ENCODE peak calls at places on chromosomes 12 and 14, in eight cellular contexts. T is aorta, J is NB4, P is heart right ventricle, F is upper lobe of right lung, N is esophagus muscularis mucosa, I is fibroblast of the aortic adventitia, A is foreskin fibroblast. S is an unnamed sample.

GRCh38 chr14:87877877-87878276 is 115.1 kb downstream of the GALC start:
- DNase-seq in F (no peak), A (no peak), N (no peak), T (no peak), I (no peak), P (no peak), J (no peak), S (no peak)

GRCh38 chr12:60529261-60529660 is 933.4 kb downstream of the SLC16A7 start:
- DNase-seq in J (no peak), T (no peak), F (no peak), A (no peak), I (no peak), N (peak), P (no peak), S (no peak)

GRCh38 chr14:35044939-35045797 is 904 bp upstream of the FAM177A1 start:
- DNase-seq in N (no peak), T (no peak), A (no peak), F (no peak), J (no peak), P (no peak), I (peak), S (no peak)

GRCh38 chr12:7219599-7220243 is 30.2 kb downstream of the PEX5 start:
- DNase-seq in P (peak), J (peak), I (peak), T (peak), A (peak), N (peak), F (no peak), S (peak)

GRCh38 chr12:92921877-92922276 is 7.2 kb downstream of the EEA1 start:
- DNase-seq in T (no peak), N (no peak), I (no peak), F (no peak), A (no peak), J (no peak), P (no peak), S (no peak)

GRCh38 chr12:15596174-15596573 is 193.0 kb downstream of the EPS8 start:
- DNase-seq in F (no peak), P (no peak), A (no peak), J (no peak), T (no peak), N (no peak), I (no peak), S (no peak)

GRCh38 chr12:57181561-57182155 is 34.2 kb upstream of the LRP1-AS start:
- DNase-seq in T (no peak), N (no peak), P (no peak), A (peak), F (no peak), I (peak), J (no peak), S (no peak)

GRCh38 chr14:29453045-29453444 is 474.6 kb downstream of the PRKD1 start:
- DNase-seq in J (no peak), A (no peak), T (no peak), F (no peak), N (no peak), P (no peak), I (no peak), S (no peak)

GRCh38 chr12:25558566-25558965 is 5.5 kb upstream of the LMNTD1 start:
- DNase-seq in N (no peak), I (no peak), T (no peak), J (no peak), P (no peak), F (no peak), A (peak), S (no peak)

GRCh38 chr12:16369156-16369555 is 21.7 kb downstream of the MGST1 start:
- DNase-seq in F (no peak), T (no peak), I (no peak), P (no peak), J (no peak), N (no peak), A (peak), S (no peak)

GRCh38 chr12:128387811-128388422 is 120.9 kb downstream of the TMEM132C start:
- DNase-seq in T (no peak), F (peak), J (peak), N (no peak), A (no peak), P (peak), I (no peak), S (no peak)

GRCh38 chr14:105914738-105915385 is 388.5 kb downstream of the TMEM121 start:
- DNase-seq in I (no peak), P (peak), J (no peak), F (peak), A (no peak), N (no peak), T (peak), S (no peak)

GRCh38 chr14:103448097-103448496 is 62.9 kb downstream of the MARK3 start:
- DNase-seq in A (no peak), P (no peak), N (no peak), T (no peak), J (no peak), F (no peak), I (no peak), S (no peak)

GRCh38 chr12:26056335-26056734 is 68.5 kb downstream of the BHLHE41 start:
- DNase-seq in F (no peak), J (no peak), P (no peak), T (no peak), A (peak), I (peak), N (no peak), S (no peak)

GRCh38 chr14:68195126-68195525 is 375.5 kb downstream of the RAD51B start:
- DNase-seq in A (no peak), P (no peak), I (no peak), J (no peak), N (no peak), T (no peak), F (no peak), S (no peak)

GRCh38 chr14:36105401-36105800 is 71.1 kb downstream of the PTCSC3 start:
- DNase-seq in F (no peak), I (no peak), A (no peak), J (peak), N (no peak), P (no peak), T (no peak), S (no peak)

GRCh38 chr12:95611676-95612309 is 60.5 kb upstream of the USP44 start:
- DNase-seq in J (no peak), I (no peak), T (no peak), N (peak), F (no peak), A (peak), P (no peak), S (no peak)

DNA sequence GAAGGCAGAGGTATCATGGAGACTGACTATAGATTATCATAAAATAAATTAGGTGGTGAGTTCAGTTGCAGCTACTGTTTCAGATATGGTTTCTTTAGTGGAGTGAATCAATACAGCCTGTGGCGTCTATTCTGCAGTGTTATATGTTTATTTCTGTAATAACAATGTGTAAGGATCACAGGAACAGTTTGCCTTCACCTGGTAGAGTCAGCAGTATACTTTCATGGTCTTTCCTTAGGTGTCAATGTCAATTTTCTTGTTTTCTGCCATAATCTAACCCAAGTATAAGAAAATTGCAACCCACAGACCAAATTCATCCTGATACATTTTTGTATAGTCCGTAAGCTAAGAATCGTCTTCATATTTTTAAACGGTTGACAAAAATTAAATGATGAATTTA is 140.4 kb upstream of the ATF7IP start:
- DNase-seq in F (no peak), P (no peak), N (no peak), T (no peak), A (no peak), I (no peak), J (no peak), S (no peak)
- H3K4me3 ChIP-seq in F (no peak), P (no peak), N (no peak), T (no peak), A (no peak), I (no peak), J (no peak), S (no peak)

GRCh38 chr12:6085841-6086240 is 38.6 kb downstream of the VWF start:
- DNase-seq in F (no peak), T (no peak), A (no peak), I (no peak), N (no peak), P (no peak), J (no peak), S (no peak)

GRCh38 chr12:6086316-6086715 is 38.2 kb downstream of the VWF start:
- DNase-seq in N (no peak), F (no peak), J (no peak), P (no peak), T (no peak), A (no peak), I (no peak), S (no peak)

GRCh38 chr12:6084261-6084968 is 40.1 kb downstream of the VWF start:
- DNase-seq in I (peak), A (peak), T (no peak), N (no peak), J (no peak), P (no peak), F (no peak), S (no peak)

GRCh38 chr12:6083606-6084005 is 40.9 kb downstream of the VWF start:
- DNase-seq in P (no peak), T (no peak), F (no peak), N (no peak), A (peak), J (peak), I (no peak), S (no peak)

GRCh38 chr12:6084969-6085450 is 39.5 kb downstream of the VWF start:
- DNase-seq in F (no peak), N (no peak), I (no peak), P (no peak), T (no peak), A (no peak), J (no peak), S (no peak)
- H3K4me3 ChIP-seq in F (no peak), N (no peak), I (no peak), P (no peak), T (no peak), A (no peak), J (no peak), S (no peak)

GRCh38 chr14:21524575-21525518 is 1.3 kb downstream of the SALL2 start:
- DNase-seq in P (no peak), I (no peak), J (no peak), A (no peak), F (no peak), T (no peak), N (no peak), S (no peak)
- H3K4me3 ChIP-seq in P (peak), I (peak), J (no peak), A (peak), F (peak), T (no peak), N (peak), S (peak)

GRCh38 chr12:32532415-32532814 is 133.1 kb downstream of the FGD4 start:
- DNase-seq in A (no peak), F (no peak), J (no peak), I (no peak), N (no peak), T (no peak), P (no peak), S (no peak)

GRCh38 chr12:32532951-32533350 is 133.6 kb downstream of the FGD4 start:
- DNase-seq in P (no peak), F (no peak), N (no peak), A (no peak), I (no peak), J (no peak), T (no peak), S (no peak)

GRCh38 chr12:32534698-32535097 is 135.3 kb downstream of the FGD4 start:
- DNase-seq in F (no peak), N (no peak), J (no peak), A (no peak), I (peak), P (no peak), T (no peak), S (no peak)

GRCh38 chr12:32535260-32535999 is 136.1 kb downstream of the FGD4 start:
- DNase-seq in J (peak), I (peak), T (peak), N (no peak), P (peak), A (peak), F (peak), S (no peak)

GRCh38 chr12:32533971-32534590 is 134.7 kb downstream of the FGD4 start:
- DNase-seq in I (peak), A (peak), T (peak), P (no peak), J (peak), N (no peak), F (no peak), S (peak)
- H3K4me3 ChIP-seq in I (peak), A (peak), T (peak), P (peak), J (peak), N (peak), F (peak), S (peak)